ENCODE peak calls at places on chromosomes 13 and 19, in seven cellular contexts. L, O, K, I, J, R and X are unnamed samples.

GRCh38 chr19:38049105-38049649 is 142.2 kb downstream of the SIPA1L3 start:
- DNase-seq in L (peak; percentile 75), O (no peak), K (no peak), I (no peak), J (no peak), R (no peak), X (no peak)

GRCh38 chr13:43831088-43831487 is 44.3 kb upstream of the ENOX1 start:
- DNase-seq in L (no peak), O (no peak), K (no peak), I (no peak), J (peak; percentile 73), R (no peak), X (no peak)

GRCh38 chr19:16836115-16836905 is 7.1 kb downstream of the SIN3B start:
- DNase-seq in L (no peak), O (no peak), K (no peak), I (no peak), J (no peak), R (peak; percentile 31), X (no peak)

GRCh38 chr13:101757446-101758039 is 305.1 kb downstream of the ITGBL1 start:
- DNase-seq in L (no peak), O (no peak), K (no peak), I (no peak), J (peak; percentile 55), R (no peak), X (peak; percentile 33)

GRCh38 chr19:10193666-10194499 is 870 bp downstream of the DNMT1 start:
- DNase-seq in L (no peak), O (no peak), K (no peak), I (no peak), J (peak; percentile 68), R (peak; percentile 50), X (peak; percentile 74)

GRCh38 chr19:28586501-28586900 is 626.5 kb downstream of the UQCRFS1 start:
- DNase-seq in L (no peak), O (no peak), K (no peak), I (no peak), J (no peak), R (no peak), X (no peak)

GRCh38 chr13:104769520-104769919 is 1703.3 kb upstream of the SLC10A2 start:
- DNase-seq in L (no peak), O (no peak), K (no peak), I (no peak), J (no peak), R (no peak), X (no peak)

GRCh38 chr13:22498006-22498405 is 682.8 kb upstream of the SGCG start:
- DNase-seq in L (no peak), O (no peak), K (no peak), I (no peak), J (no peak), R (no peak), X (no peak)

GRCh38 chr13:80399340-80400163 is 58.6 kb upstream of the SPRY2 start:
- DNase-seq in L (peak; percentile 16), O (no peak), K (no peak), I (no peak), J (no peak), R (no peak), X (no peak)